ENCODE peak calls at places on chromosomes 4 and X, in eight cellular contexts. I is activated CD4-positive, CD25-positive, alpha-beta regulatory T cell; Q is Right ventricle myocardium superior; L is amniotic stem cell; F is NCI-H2081; C is fibroblast of the conjunctiva; N is mesendoderm; E is NCI-H1092. H is an unnamed sample.

GRCh38 chr4:174989791-174990190 is 71.6 kb downstream of the ADAM29 start:
- DNase-seq in I (no peak), Q (no peak), L (no peak), F (no peak), C (no peak), N (no peak), E (no peak), H (no peak)

GRCh38 chrX:66633541-66633940 is 5.3 kb downstream of the EDA2R start:
- DNase-seq in I (no peak), Q (no peak), L (peak), F (no peak), C (no peak), N (no peak), E (no peak), H (no peak)

GRCh38 chr4:63563288-63564014 is 845.8 kb downstream of the TECRL start:
- DNase-seq in I (no peak), Q (no peak), L (no peak), F (no peak), C (no peak), N (peak), E (no peak), H (no peak)

GRCh38 chr4:141047228-141047884 is 85.9 kb downstream of the RNF150 start:
- DNase-seq in I (no peak), Q (no peak), L (no peak), F (no peak), C (peak), N (no peak), E (no peak), H (no peak)

GRCh38 chr4:13543648-13544555 is at the start of gene NKX3-2:
- DNase-seq in I (no peak), Q (no peak), L (no peak), F (peak), C (no peak), N (no peak), E (no peak), H (no peak)

GRCh38 chr4:7183161-7183560 is 9.2 kb upstream of the SORCS2 start:
- DNase-seq in I (no peak), Q (no peak), L (no peak), F (no peak), C (no peak), N (no peak), E (no peak), H (no peak)

GRCh38 chr4:88177981-88178632 is 19.7 kb upstream of the ABCG2 start:
- DNase-seq in I (no peak), Q (no peak), L (no peak), F (no peak), C (peak), N (peak), E (no peak), H (no peak)

GRCh38 chrX:136214551-136214950 is 36.6 kb downstream of the MAP7D3 start:
- DNase-seq in I (no peak), Q (no peak), L (peak), F (no peak), C (peak), N (peak), E (no peak), H (no peak)

GRCh38 chr4:19776021-19776459 is 475.7 kb upstream of the SLIT2 start:
- DNase-seq in I (no peak), Q (no peak), L (peak), F (no peak), C (peak), N (peak), E (peak), H (no peak)

GRCh38 chrX:12141511-12141910 is 3.2 kb downstream of the FRMPD4 start:
- DNase-seq in I (no peak), Q (no peak), L (no peak), F (no peak), C (no peak), N (no peak), E (no peak), H (no peak)

GRCh38 chr4:147453561-147454141 is 27.2 kb upstream of the EDNRA start:
- DNase-seq in I (no peak), Q (no peak), L (no peak), F (no peak), C (peak), N (peak), E (no peak), H (no peak)

GRCh38 chrX:8748855-8749254 is 16.9 kb upstream of the ANOS1 start:
- DNase-seq in I (no peak), Q (no peak), L (no peak), F (peak), C (peak), N (peak), E (peak), H (no peak)

GRCh38 chr4:172758586-172759340 is 409.8 kb upstream of the GALNT7 start:
- DNase-seq in I (no peak), Q (no peak), L (peak), F (no peak), C (peak), N (no peak), E (no peak), H (no peak)

GRCh38 chr4:150822407-150822806 is 192.7 kb downstream of the LRBA start:
- DNase-seq in I (no peak), Q (no peak), L (no peak), F (no peak), C (no peak), N (peak), E (no peak), H (no peak)

GRCh38 chrX:34521563-34521962 is 135.5 kb downstream of the TMEM47 start:
- DNase-seq in I (no peak), Q (no peak), L (no peak), F (no peak), C (no peak), N (peak), E (no peak), H (no peak)

GRCh38 chr4:72969957-72970356 is 99.6 kb downstream of the COX18 start:
- DNase-seq in I (no peak), Q (no peak), L (no peak), F (no peak), C (no peak), N (no peak), E (no peak), H (no peak)

GRCh38 chrX:20011608-20012007 is 20.7 kb upstream of the BCLAF3 start:
- DNase-seq in I (no peak), Q (no peak), L (no peak), F (no peak), C (no peak), N (no peak), E (no peak), H (no peak)

GRCh38 chr4:152690706-152691651 is 11.2 kb upstream of the TMEM154 start:
- DNase-seq in I (no peak), Q (no peak), L (no peak), F (no peak), C (no peak), N (no peak), E (no peak), H (no peak)

GRCh38 chr4:23232987-23233386 is 540.2 kb downstream of the GBA3 start:
- DNase-seq in I (no peak), Q (no peak), L (no peak), F (no peak), C (no peak), N (no peak), E (no peak), H (no peak)

GRCh38 chrX:43949669-43950068 is 23.5 kb downstream of the NDP start:
- DNase-seq in I (no peak), Q (peak), L (no peak), F (peak), C (no peak), N (peak), E (no peak), H (no peak)

GRCh38 chr4:53551963-53552362 is 39.3 kb downstream of the LNX1 start:
- DNase-seq in I (no peak), Q (no peak), L (no peak), F (no peak), C (no peak), N (no peak), E (no peak), H (no peak)

GRCh38 chr4:147793569-147793968 is 61.7 kb downstream of the ARHGAP10 start:
- DNase-seq in I (no peak), Q (no peak), L (no peak), F (no peak), C (no peak), N (no peak), E (no peak), H (no peak)

GRCh38 chr4:81052119-81053068 is 21.9 kb downstream of the BMP3 start:
- DNase-seq in I (peak), Q (peak), L (peak), F (peak), C (peak), N (peak), E (peak), H (no peak)

GRCh38 chr4:115090483-115091075 is 22.8 kb downstream of the NDST4 start:
- DNase-seq in I (no peak), Q (no peak), L (peak), F (peak), C (no peak), N (peak), E (peak), H (no peak)

GRCh38 chrX:8607326-8607725 is 124.6 kb downstream of the ANOS1 start:
- DNase-seq in I (no peak), Q (no peak), L (no peak), F (no peak), C (peak), N (peak), E (no peak), H (no peak)

GRCh38 chr4:17544831-17545234 is 29.9 kb downstream of the CLRN2 start:
- DNase-seq in I (no peak), Q (no peak), L (no peak), F (peak), C (no peak), N (no peak), E (peak), H (no peak)